ENCODE peak calls at places on chromosomes 7 and 10, in eight cellular contexts. K, D, L, Z, O, M, V and A are unnamed samples.

GRCh38 chr7:135919071-135919841 is 57.9 kb downstream of the MTPN start:
- DNase-seq in K (no peak), D (no peak), L (no peak), Z (no peak), O (no peak), M (no peak), V (no peak), A (no peak)

GRCh38 chr7:147605326-147605725 is 985.2 kb upstream of the C7orf33 start:
- DNase-seq in K (no peak), D (no peak), L (no peak), Z (no peak), O (no peak), M (no peak), V (no peak), A (no peak)

GRCh38 chr10:68869623-68870022 is 31.5 kb upstream of the DDX50 start:
- DNase-seq in K (no peak), D (no peak), L (peak), Z (no peak), O (no peak), M (no peak), V (no peak), A (no peak)

GRCh38 chr7:138324905-138325304 is 135.2 kb upstream of the TRIM24 start:
- DNase-seq in K (no peak), D (no peak), L (no peak), Z (no peak), O (no peak), M (no peak), V (no peak), A (no peak)

GRCh38 chr7:130994378-130995115 is 260.5 kb upstream of the KLF14 start:
- DNase-seq in K (peak), D (peak), L (no peak), Z (no peak), O (no peak), M (no peak), V (no peak), A (no peak)

GRCh38 chr10:11881477-11882417 is 58.6 kb downstream of the PROSER2 start:
- DNase-seq in K (no peak), D (no peak), L (no peak), Z (no peak), O (no peak), M (no peak), V (no peak), A (no peak)

GRCh38 chr7:114934758-114935157 is 12.9 kb downstream of the MDFIC start:
- DNase-seq in K (no peak), D (no peak), L (no peak), Z (no peak), O (no peak), M (no peak), V (no peak), A (no peak)

GRCh38 chr7:4245135-4245865 is 436.8 kb upstream of the FOXK1 start:
- DNase-seq in K (no peak), D (no peak), L (no peak), Z (no peak), O (no peak), M (no peak), V (peak), A (no peak)

GRCh38 chr10:104049497-104050250 is 36.0 kb downstream of the COL17A1 start:
- DNase-seq in K (no peak), D (no peak), L (peak), Z (no peak), O (peak), M (peak), V (no peak), A (no peak)

GRCh38 chr7:50321678-50322077 is 17.2 kb downstream of the IKZF1 start:
- DNase-seq in K (no peak), D (no peak), L (no peak), Z (no peak), O (no peak), M (no peak), V (no peak), A (no peak)

GRCh38 chr7:151849879-151850260 is 27.0 kb downstream of the PRKAG2 start:
- DNase-seq in K (no peak), D (no peak), L (no peak), Z (no peak), O (no peak), M (no peak), V (no peak), A (no peak)

GRCh38 chr10:43955002-43955596 is 306.4 kb upstream of the ZNF32 start:
- DNase-seq in K (no peak), D (no peak), L (no peak), Z (no peak), O (no peak), M (no peak), V (peak), A (no peak)

GRCh38 chr10:48224979-48225560 is 49.4 kb downstream of the FRMPD2 start:
- DNase-seq in K (no peak), D (no peak), L (no peak), Z (no peak), O (no peak), M (no peak), V (peak), A (no peak)

GRCh38 chr10:27558612-27559020 is 54.5 kb downstream of the RAB18 start:
- DNase-seq in K (peak), D (no peak), L (peak), Z (peak), O (peak), M (peak), V (no peak), A (peak)

DNA sequence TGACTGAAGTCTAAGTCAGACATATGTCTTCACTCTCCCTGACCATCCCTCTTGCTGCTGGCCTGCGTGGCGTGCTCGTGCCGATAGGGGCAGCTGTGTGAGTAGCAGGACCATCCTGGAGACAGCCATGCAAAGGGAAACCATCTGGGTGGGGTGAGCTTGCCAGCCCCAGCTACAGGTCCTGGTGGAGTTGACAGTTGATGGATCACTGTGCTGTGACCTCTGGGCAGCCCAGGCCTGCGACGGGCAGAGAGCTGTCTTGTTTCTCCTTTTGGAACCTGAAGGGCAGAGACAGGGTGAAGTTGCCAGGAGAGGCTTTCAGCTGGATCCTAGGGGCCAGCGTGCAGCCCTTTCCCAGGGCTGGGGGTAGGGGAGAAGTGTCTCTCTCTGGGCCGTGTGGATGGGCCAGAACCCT is 44.7 kb downstream of the GRK5 start:
- DNase-seq in K (no peak), D (no peak), L (peak), Z (peak), O (no peak), M (no peak), V (no peak), A (no peak)
- TF ChIP-seq CTCF in K (no peak), D (no peak), L (peak), Z (no peak), O (no peak), M (peak), V (no peak), A (peak)

GRCh38 chr10:58017719-58018367 is 249.9 kb downstream of the IPMK start:
- DNase-seq in K (no peak), D (no peak), L (peak), Z (no peak), O (peak), M (peak), V (no peak), A (peak)
- H3K4me3 ChIP-seq in K (no peak), D (no peak), L (no peak), Z (no peak), O (no peak), M (no peak), V (no peak), A (no peak)

GRCh38 chr7:100175296-100175935 is 1.8 kb downstream of the GPC2 start:
- DNase-seq in K (no peak), D (no peak), L (no peak), Z (no peak), O (no peak), M (no peak), V (no peak), A (no peak)

GRCh38 chr7:100176096-100176835 is 915 bp downstream of the GPC2 start:
- DNase-seq in K (no peak), D (no peak), L (no peak), Z (no peak), O (no peak), M (no peak), V (no peak), A (no peak)

GRCh38 chr7:100174582-100174981 is 2.6 kb downstream of the GPC2 start:
- DNase-seq in K (no peak), D (no peak), L (no peak), Z (no peak), O (no peak), M (no peak), V (no peak), A (no peak)

GRCh38 chr7:100171840-100172239 is 3.4 kb upstream of the GAL3ST4 start:
- DNase-seq in K (no peak), D (no peak), L (no peak), Z (no peak), O (no peak), M (no peak), V (peak), A (no peak)

DNA sequence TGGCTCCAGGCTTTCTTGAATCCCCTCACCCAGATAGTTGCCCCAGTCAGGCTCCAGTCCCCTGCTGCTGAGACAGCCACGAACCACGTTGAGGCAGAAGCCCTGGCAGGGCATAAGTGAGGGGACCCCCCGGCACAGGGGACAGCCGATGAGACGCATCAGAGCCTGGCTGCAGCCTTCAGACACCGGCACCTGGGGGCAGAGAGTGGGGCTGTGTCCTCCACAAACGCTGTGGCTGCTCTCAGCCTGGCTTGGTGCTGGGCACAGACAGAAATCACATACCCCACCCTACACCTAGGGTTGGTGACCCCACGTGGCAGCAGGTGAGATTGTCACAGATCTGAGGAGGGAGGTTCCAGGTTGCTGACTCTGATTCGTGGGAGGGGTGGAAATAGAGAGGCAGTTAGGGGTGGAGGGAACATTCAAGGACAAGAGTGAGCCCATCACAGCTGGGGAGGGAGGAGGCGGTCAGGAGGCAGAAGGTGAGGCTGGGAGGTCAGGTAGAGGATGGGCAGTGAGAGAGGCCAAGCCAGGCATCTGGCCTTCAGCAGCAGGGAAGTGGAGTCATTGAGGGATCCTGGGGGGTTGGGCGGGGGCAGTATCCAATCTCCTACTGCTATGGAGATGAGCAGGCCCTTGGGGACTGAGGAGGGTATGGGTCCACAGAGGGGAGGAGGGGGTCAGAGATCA is 3.2 kb downstream of the GPC2 start:
- DNase-seq in K (no peak), D (no peak), L (no peak), Z (no peak), O (no peak), M (no peak), V (no peak), A (no peak)
- TF ChIP-seq CTCF in K (no peak), D (no peak), L (no peak), Z (no peak), O (no peak), M (no peak), V (no peak), A (no peak)

GRCh38 chr10:88971668-88972067 is 18.9 kb upstream of the FAS start:
- DNase-seq in K (no peak), D (no peak), L (peak), Z (no peak), O (no peak), M (no peak), V (no peak), A (no peak)
- H3K4me3 ChIP-seq in K (no peak), D (no peak), L (no peak), Z (no peak), O (no peak), M (no peak), V (no peak), A (no peak)

GRCh38 chr7:37557810-37558209 is 109.1 kb upstream of the ELMO1 start:
- DNase-seq in K (no peak), D (no peak), L (no peak), Z (no peak), O (no peak), M (no peak), V (no peak), A (no peak)

GRCh38 chr7:37558320-37558719 is 109.7 kb upstream of the ELMO1 start:
- DNase-seq in K (no peak), D (no peak), L (no peak), Z (no peak), O (no peak), M (no peak), V (no peak), A (no peak)
- TF ChIP-seq CTCF in K (no peak), D (no peak), L (no peak), Z (no peak), O (no peak), M (no peak), V (no peak), A (no peak)